ENCODE peak calls at places on chromosomes 11 and 22, in six cellular contexts. X is right cardiac atrium, G is PC-3, F is heart right ventricle, K is pancreas, O is tibial nerve. W is an unnamed sample. For H3K9me3, the result is how much of the 10 kb centered on the place peaks cover.

GRCh38 chr22:18031670-18032454 is 7.5 kb upstream of the MICAL3 start:
- DNase-seq in X (no peak), G (peak), F (no peak), K (peak), O (no peak), W (no peak)

GRCh38 chr22:17411213-17411612 is 42.0 kb downstream of the CECR2 start:
- DNase-seq in X (peak), G (no peak), F (no peak), K (no peak), O (no peak), W (no peak)

GRCh38 chr11:86571273-86571948 is 101.0 kb downstream of the ME3 start:
- DNase-seq in X (no peak), G (peak), F (no peak), K (no peak), O (no peak), W (no peak)

GRCh38 chr22:46007848-46008261 is 30.9 kb upstream of the WNT7B start:
- DNase-seq in X (peak), G (no peak), F (peak), K (no peak), O (peak), W (no peak)

GRCh38 chr11:27242591-27242990 is 120.4 kb downstream of the CCDC34 start:
- DNase-seq in X (no peak), G (no peak), F (no peak), K (no peak), O (no peak), W (no peak)

GRCh38 chr11:104968365-104968855 is at the start of gene CASP4:
- DNase-seq in X (no peak), G (peak), F (no peak), K (peak), O (no peak), W (no peak)

GRCh38 chr22:46068908-46069481 is 81.3 kb upstream of the PPARA start:
- DNase-seq in X (peak), G (peak), F (peak), K (peak), O (peak), W (peak)

GRCh38 chr11:282171-282570 is 4.0 kb downstream of the NLRP6 start:
- DNase-seq in X (no peak), G (no peak), F (no peak), K (no peak), O (peak), W (no peak)

GRCh38 chr11:65558002-65558784 is at the start of gene LTBP3:
- DNase-seq in X (peak), G (peak), F (peak), K (peak), O (peak), W (no peak)

GRCh38 chr11:63783925-63784592 is 15.5 kb upstream of the ZFTA start:
- DNase-seq in X (no peak), G (no peak), F (no peak), K (no peak), O (no peak), W (no peak)

GRCh38 chr22:19103881-19104821 is 18.1 kb downstream of the DGCR2 start:
- DNase-seq in X (no peak), G (no peak), F (no peak), K (peak), O (no peak), W (no peak)

GRCh38 chr22:24414984-24415945 is 12.1 kb upstream of the ADORA2A start:
- DNase-seq in X (peak), G (no peak), F (no peak), K (no peak), O (no peak), W (no peak)

GRCh38 chr22:36009085-36009484 is 19.5 kb downstream of the RBFOX2 start:
- DNase-seq in X (peak), G (no peak), F (no peak), K (no peak), O (no peak), W (no peak)

DNA sequence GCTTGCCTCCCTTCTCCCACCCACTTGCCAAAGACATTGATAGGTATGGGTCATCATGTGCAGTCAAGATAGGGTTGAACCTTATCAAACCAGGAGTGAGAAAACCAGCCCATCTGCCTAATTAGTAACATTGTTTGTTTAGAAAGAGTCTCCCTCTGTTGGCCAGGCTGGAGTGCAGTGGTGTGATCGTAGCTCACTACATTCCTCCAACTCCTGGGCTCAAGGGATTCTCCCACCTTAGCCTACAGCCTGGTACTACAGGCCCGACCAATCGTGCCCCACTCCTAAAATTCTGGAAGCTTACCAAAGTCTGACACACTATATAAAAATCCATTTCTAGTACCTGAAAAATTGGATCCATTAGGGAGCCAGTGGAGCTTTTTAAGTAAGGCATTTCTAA is 4.5 kb downstream of the C11orf71 start:
- DNase-seq in X (no peak), G (peak), F (no peak), K (no peak), O (no peak), W (no peak)
- H3K9me3 ChIP-seq in X (under half), G (under half), F (under half), K (under half), O (under half), W (under half)

DNA sequence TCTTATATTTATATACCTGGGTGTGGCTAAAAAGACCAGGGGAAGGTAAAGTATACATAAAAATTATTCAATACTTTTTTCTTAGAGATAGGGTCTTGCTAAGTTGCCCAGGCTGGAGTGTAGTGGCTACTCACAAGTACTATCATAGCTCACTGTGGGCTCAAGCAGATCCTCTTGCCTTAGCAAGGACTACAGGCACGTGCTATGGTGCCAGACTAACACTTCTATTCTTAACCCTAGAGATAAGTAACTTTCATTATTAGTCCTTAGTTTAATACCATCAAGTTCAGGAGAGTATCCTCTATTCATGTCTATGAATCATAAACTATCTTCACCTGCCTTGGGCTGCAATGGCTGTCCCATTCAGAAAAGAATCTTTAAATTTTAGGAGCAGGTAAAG is 11.9 kb downstream of the FCHSD2 start:
- DNase-seq in X (no peak), G (no peak), F (no peak), K (no peak), O (no peak), W (no peak)
- H3K9me3 ChIP-seq in X (under half), G (under half), F (under half), K (under half), O (under half), W (under half)

GRCh38 chr11:70841264-70841663 is 411.1 kb downstream of the SHANK2 start:
- DNase-seq in X (no peak), G (no peak), F (no peak), K (no peak), O (no peak), W (no peak)

GRCh38 chr11:70836071-70836470 is 416.3 kb downstream of the SHANK2 start:
- DNase-seq in X (no peak), G (no peak), F (no peak), K (no peak), O (no peak), W (no peak)

GRCh38 chr11:70834984-70835560 is 417.3 kb downstream of the SHANK2 start:
- DNase-seq in X (no peak), G (no peak), F (no peak), K (no peak), O (no peak), W (no peak)

GRCh38 chr11:70839851-70840250 is 412.5 kb downstream of the SHANK2 start:
- DNase-seq in X (no peak), G (no peak), F (no peak), K (no peak), O (no peak), W (no peak)

GRCh38 chr11:70838198-70838597 is 414.2 kb downstream of the SHANK2 start:
- DNase-seq in X (no peak), G (no peak), F (no peak), K (no peak), O (no peak), W (no peak)
- H3K9me3 ChIP-seq in X (under half), G (under half), F (under half), K (under half), O (under half), W (under half)

GRCh38 chr11:91560434-91560833 is 664.2 kb upstream of the FAT3 start:
- DNase-seq in X (no peak), G (no peak), F (no peak), K (no peak), O (no peak), W (no peak)
- H3K9me3 ChIP-seq in X (under half), G (under half), F (under half), K (under half), O (under half), W (under half)

DNA sequence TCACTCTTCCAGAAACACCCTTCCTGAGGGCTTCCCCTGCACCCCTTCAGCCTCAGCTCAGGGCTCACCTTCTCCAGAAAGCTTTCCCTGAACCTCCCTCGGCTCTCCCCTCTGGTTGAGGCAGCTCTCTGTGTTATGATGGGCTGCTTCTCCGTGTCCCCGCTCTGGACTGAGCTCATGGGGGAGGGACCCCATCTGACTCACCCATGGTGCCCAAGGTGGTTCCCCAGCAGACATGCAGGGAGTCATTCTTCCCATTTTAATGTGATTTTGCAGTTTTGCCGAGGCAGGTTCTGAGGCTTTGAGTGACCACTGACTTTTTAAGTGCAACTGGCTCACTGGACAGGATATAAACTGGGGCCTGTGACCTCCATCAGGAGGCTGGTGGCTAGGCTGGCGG is 495.1 kb downstream of the TBC1D22A start:
- DNase-seq in X (no peak), G (no peak), F (no peak), K (no peak), O (no peak), W (no peak)
- H3K9me3 ChIP-seq in X (under half), G (under half), F (under half), K (under half), O (under half), W (under half)

DNA sequence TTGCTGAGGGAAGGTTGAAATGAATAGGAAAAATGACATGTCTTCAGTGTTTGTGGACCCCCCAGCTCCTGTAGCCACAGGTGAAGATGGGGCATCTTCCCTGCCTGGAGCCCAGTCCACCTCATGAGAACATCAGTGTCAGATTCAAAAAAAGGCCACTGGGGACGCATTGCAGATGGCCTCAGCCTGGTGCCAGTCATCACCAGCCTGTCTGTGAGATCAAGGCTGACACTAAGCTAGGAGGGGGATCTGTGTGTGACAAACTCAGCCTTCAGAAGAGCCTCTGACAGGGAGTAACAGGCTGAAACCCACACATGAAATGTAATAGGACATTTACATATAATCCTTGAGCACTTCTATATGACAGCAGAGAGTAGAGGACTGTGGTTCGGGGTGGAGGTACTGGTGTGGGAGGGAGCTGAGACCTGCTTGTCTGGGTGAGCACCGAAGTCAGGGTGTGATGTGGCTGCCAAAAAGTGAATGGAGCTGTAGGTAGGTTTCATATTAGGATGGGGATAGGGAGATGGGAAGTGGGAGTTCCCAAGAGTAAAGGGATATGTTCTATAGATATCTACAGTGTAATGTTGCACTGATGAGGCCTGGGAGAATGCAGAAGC is 20.5 kb upstream of the CCDC134 start:
- DNase-seq in X (no peak), G (no peak), F (no peak), K (no peak), O (no peak), W (no peak)
- H3K9me3 ChIP-seq in X (under half), G (under half), F (under half), K (under half), O (under half), W (under half)

GRCh38 chr11:74863410-74863809 is 85.5 kb downstream of the XRRA1 start:
- DNase-seq in X (no peak), G (no peak), F (no peak), K (no peak), O (no peak), W (no peak)
- H3K9me3 ChIP-seq in X (under half), G (under half), F (under half), K (under half), O (half or more), W (under half)

DNA sequence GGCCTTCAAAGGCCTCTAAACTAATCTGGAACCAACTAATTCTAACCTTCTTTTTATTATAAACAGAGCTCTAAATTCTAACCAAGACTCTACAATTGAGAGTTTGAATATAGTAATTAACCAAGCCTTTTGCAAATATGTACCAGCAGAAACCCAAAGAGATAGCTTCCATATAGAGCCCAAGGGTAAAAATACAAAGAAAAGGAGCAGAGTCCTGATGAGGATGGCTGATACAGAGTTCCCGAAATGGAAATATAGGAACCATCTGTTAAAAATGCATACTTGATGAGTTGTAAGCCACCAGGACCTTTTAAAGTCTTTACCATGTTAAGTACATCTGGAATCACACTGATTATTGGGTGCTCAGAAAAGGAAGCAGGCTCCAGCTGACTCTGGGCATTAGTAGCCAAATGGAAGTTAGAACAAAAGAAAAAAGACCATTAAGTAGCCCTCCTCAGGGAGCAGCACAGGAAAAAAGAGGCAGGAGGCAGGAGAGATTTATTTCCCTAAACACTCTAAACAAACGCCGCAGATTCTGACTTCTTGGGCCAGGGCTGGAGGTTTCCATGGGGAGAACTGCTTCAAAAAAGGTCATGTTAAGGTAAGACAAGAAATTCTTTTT is 463.1 kb upstream of the FAT3 start:
- DNase-seq in X (no peak), G (no peak), F (no peak), K (no peak), O (no peak), W (no peak)
- H3K9me3 ChIP-seq in X (under half), G (under half), F (under half), K (under half), O (under half), W (under half)